ENCODE peak calls at places on chromosome 4, in eight cellular contexts. L is uterus, R is AG10803, Z is neural progenitor cell, E is left ventricle myocardium inferior, O is astrocyte of the hippocampus, I is COR-L47, Q is KG1. P is an unnamed sample.
A peak's percentile ranks its signal among the peaks of the same experiment; 100 is the strongest.

GRCh38 chr4:3710451-3711182 is 55.6 kb upstream of the ADRA2C start:
- DNase-seq in L (peak; percentile 29), I (no peak), E (peak; percentile 13), R (peak; percentile 23), O (peak; percentile 68), Q (no peak), Z (peak; percentile 63), P (no peak)

GRCh38 chr4:185683222-185683621 is 128.8 kb downstream of the SORBS2 start:
- DNase-seq in R (no peak), O (no peak), E (no peak), I (no peak), Q (no peak), L (no peak), Z (no peak), P (no peak)

GRCh38 chr4:72629540-72629939 is 60.5 kb upstream of the ADAMTS3 start:
- DNase-seq in E (no peak), I (no peak), Z (no peak), R (peak; percentile 9), O (no peak), L (no peak), Q (no peak), P (peak; percentile 83)

GRCh38 chr4:31307026-31307425 is 586.9 kb downstream of the PCDH7 start:
- DNase-seq in I (no peak), L (no peak), E (no peak), Z (no peak), Q (no peak), O (peak; percentile 43), R (no peak), P (no peak)

GRCh38 chr4:19386786-19387185 is 864.9 kb upstream of the SLIT2 start:
- DNase-seq in O (peak; percentile 49), E (no peak), I (no peak), Q (no peak), Z (no peak), R (peak; percentile 64), L (no peak), P (no peak)

GRCh38 chr4:127055349-127055748 is 577.4 kb upstream of the INTU start:
- DNase-seq in L (no peak), R (peak; percentile 30), Q (no peak), E (no peak), Z (no peak), I (peak; percentile 63), O (peak; percentile 96), P (peak; percentile 50)

GRCh38 chr4:3036131-3036952 is 38.0 kb downstream of the HTT-AS start:
- DNase-seq in Z (no peak), R (no peak), L (no peak), O (no peak), E (no peak), I (no peak), Q (no peak), P (no peak)

GRCh38 chr4:82560853-82561744 is 689 bp downstream of the TMEM150C start:
- DNase-seq in Z (no peak), L (no peak), E (no peak), I (no peak), Q (no peak), O (peak; percentile 48), R (no peak), P (no peak)

GRCh38 chr4:145776208-145776607 is 96.3 kb downstream of the C4orf51 start:
- DNase-seq in Z (no peak), O (no peak), L (no peak), E (no peak), Q (no peak), I (no peak), R (no peak), P (no peak)

GRCh38 chr4:133147922-133148689 is 988 bp upstream of the PCDH10 start:
- DNase-seq in Q (no peak), I (peak; percentile 26), O (peak; percentile 73), L (peak; percentile 18), Z (peak; percentile 78), R (peak; percentile 9), E (no peak), P (peak; percentile 50)

GRCh38 chr4:140094701-140095420 is 59.1 kb downstream of the MAML3 start:
- DNase-seq in Q (peak; percentile 50), L (peak; percentile 35), O (peak; percentile 90), Z (no peak), I (peak; percentile 25), E (peak; percentile 57), R (no peak), P (peak; percentile 20)

GRCh38 chr4:154024097-154024496 is 235.2 kb upstream of the SFRP2 start:
- DNase-seq in Q (no peak), O (no peak), L (no peak), R (no peak), E (no peak), Z (peak; percentile 13), I (no peak), P (no peak)

GRCh38 chr4:54322817-54323417 is 93.8 kb downstream of the PDGFRA start:
- DNase-seq in R (peak; percentile 54), Q (peak; percentile 21), O (peak; percentile 83), E (peak; percentile 43), Z (peak; percentile 85), I (peak; percentile 69), L (peak; percentile 55), P (peak; percentile 79)

GRCh38 chr4:185914583-185915199 is 102.7 kb upstream of the SORBS2 start:
- DNase-seq in E (no peak), Q (no peak), Z (no peak), I (no peak), O (peak; percentile 94), R (peak; percentile 72), L (no peak), P (no peak)

GRCh38 chr4:108072300-108072699 is 82.6 kb downstream of the HADH start:
- DNase-seq in O (no peak), E (no peak), Q (no peak), R (no peak), I (peak; percentile 36), Z (no peak), L (no peak), P (peak; percentile 10)

GRCh38 chr4:153676984-153677383 is 7.1 kb upstream of the TLR2 start:
- DNase-seq in Z (no peak), O (peak; percentile 84), R (peak; percentile 46), E (no peak), Q (no peak), L (no peak), I (no peak), P (peak; percentile 91)

GRCh38 chr4:53861856-53862610 is 202.4 kb downstream of the CHIC2 start:
- DNase-seq in R (peak; percentile 95), Z (no peak), I (no peak), E (no peak), L (peak; percentile 47), O (peak; percentile 69), Q (no peak), P (peak; percentile 59)

GRCh38 chr4:56626963-56627362 is 54.1 kb downstream of the HOPX start:
- DNase-seq in L (no peak), R (no peak), I (no peak), Q (no peak), E (no peak), Z (no peak), O (no peak), P (no peak)

GRCh38 chr4:77930154-77930553 is 67.5 kb downstream of the MRPL1 start:
- DNase-seq in L (no peak), R (no peak), O (no peak), Q (no peak), I (no peak), E (no peak), Z (peak; percentile 6), P (no peak)

GRCh38 chr4:165379662-165380061 is 854 bp downstream of the CPE start:
- DNase-seq in O (peak; percentile 54), L (no peak), E (peak; percentile 16), Z (peak; percentile 62), I (peak; percentile 54), Q (no peak), R (no peak), P (no peak)

GRCh38 chr4:73019462-73020047 is 50.0 kb downstream of the COX18 start:
- DNase-seq in Z (peak; percentile 67), R (peak; percentile 51), Q (peak; percentile 42), E (no peak), I (peak; percentile 53), O (peak; percentile 67), L (no peak), P (peak; percentile 48)

GRCh38 chr4:150436598-150437370 is 145.2 kb upstream of the MAB21L2 start:
- DNase-seq in O (no peak), Z (no peak), R (no peak), L (no peak), E (no peak), Q (no peak), I (no peak), P (no peak)